ENCODE peak calls at places on chromosomes 16 and 17, in four cellular contexts. I is MM.1S, Z is RWPE2, O is NB4. W is an unnamed sample.

GRCh38 chr17:5785867-5786509 is 201.7 kb upstream of the NLRP1 start:
- DNase-seq in I (no peak), Z (no peak), O (peak), W (peak)

GRCh38 chr17:74749262-74750038 is 1.0 kb downstream of the NHERF1 start:
- DNase-seq in I (no peak), Z (no peak), O (peak), W (peak)

GRCh38 chr16:2804728-2805127 is 6.5 kb downstream of the PRSS41 start:
- DNase-seq in I (no peak), Z (peak), O (no peak), W (no peak)

GRCh38 chr16:85027968-85028637 is 508 bp downstream of the KIAA0513 start:
- DNase-seq in I (no peak), Z (no peak), O (no peak), W (peak)

GRCh38 chr16:78611318-78611717 is 511.9 kb downstream of the WWOX start:
- DNase-seq in I (no peak), Z (no peak), O (no peak), W (no peak)

GRCh38 chr17:12983986-12984932 is 33.6 kb downstream of the ELAC2 start:
- DNase-seq in I (no peak), Z (no peak), O (no peak), W (no peak)

GRCh38 chr16:87784812-87785211 is 19.0 kb upstream of the KLHDC4 start:
- DNase-seq in I (no peak), Z (no peak), O (no peak), W (no peak)

GRCh38 chr17:3532859-3533142 is 24.8 kb downstream of the TRPV3 start:
- DNase-seq in I (no peak), Z (no peak), O (no peak), W (no peak)

GRCh38 chr17:164536-165235 is 16.8 kb downstream of the DOC2B start:
- DNase-seq in I (no peak), Z (no peak), O (peak), W (peak)

GRCh38 chr16:10988164-10988803 is 43.9 kb downstream of the CLEC16A start:
- DNase-seq in I (no peak), Z (no peak), O (peak), W (peak)

GRCh38 chr16:57186630-57187507 is 740 bp downstream of the RSPRY1 start:
- DNase-seq in I (peak), Z (no peak), O (peak), W (peak)

GRCh38 chr16:15581127-15581815 is 61.7 kb downstream of the MARF1 start:
- DNase-seq in I (no peak), Z (no peak), O (peak), W (no peak)

GRCh38 chr17:19354123-19354522 is 8.4 kb downstream of the B9D1 start:
- DNase-seq in I (no peak), Z (no peak), O (no peak), W (no peak)

GRCh38 chr16:3400446-3400778 is 392 bp downstream of the ZSCAN32 start:
- DNase-seq in I (peak), Z (no peak), O (no peak), W (no peak)